ENCODE peak calls at places on chromosomes 3 and 15, in six cellular contexts. D is SK-N-SH, B is fibroblast of the aortic adventitia, W is fibroblast of pulmonary artery, R is cardiac muscle cell, X is IMR-90. C is an unnamed sample.

GRCh38 chr3:3800076-3800448 is 831 bp downstream of the LRRN1 start:
- DNase-seq in X (no peak), R (peak; percentile 32), W (no peak), D (peak; percentile 78), B (no peak), C (no peak)

GRCh38 chr3:125633767-125634166 is 38.5 kb upstream of the OSBPL11 start:
- DNase-seq in B (no peak), D (no peak), R (no peak), X (no peak), W (no peak), C (no peak)

GRCh38 chr3:48047841-48048456 is 31.7 kb upstream of the MAP4 start:
- DNase-seq in R (no peak), B (peak; percentile 70), X (peak; percentile 72), D (no peak), W (peak; percentile 53), C (no peak)

GRCh38 chr3:136919799-136920580 is 37.8 kb upstream of the IL20RB start:
- DNase-seq in D (no peak), W (peak; percentile 45), R (no peak), X (no peak), B (peak; percentile 18), C (no peak)

GRCh38 chr15:96087180-96087886 is 243.2 kb upstream of the NR2F2 start:
- DNase-seq in B (no peak), D (no peak), X (no peak), W (no peak), R (no peak), C (no peak)

GRCh38 chr3:53255775-53256703 is at the start of gene TKT:
- DNase-seq in B (peak; percentile 79), D (peak; percentile 99), X (peak; percentile 87), W (peak; percentile 83), R (peak; percentile 94), C (peak; percentile 88)

GRCh38 chr3:183328823-183329222 is 75.8 kb downstream of the B3GNT5 start:
- DNase-seq in X (peak; percentile 17), B (peak; percentile 28), W (peak; percentile 29), R (no peak), D (no peak), C (peak; percentile 72)

GRCh38 chr3:69867941-69868505 is 128.8 kb downstream of the MITF start:
- DNase-seq in D (no peak), W (peak; percentile 3), X (peak; percentile 61), B (peak; percentile 14), R (no peak), C (no peak)

GRCh38 chr3:182389041-182389815 is 404.1 kb upstream of the ATP11B start:
- DNase-seq in R (no peak), X (no peak), B (no peak), W (no peak), D (no peak), C (peak; percentile 50)

GRCh38 chr15:58736244-58736643 is 13.3 kb downstream of the ADAM10 start:
- DNase-seq in D (no peak), X (no peak), W (no peak), B (no peak), R (no peak), C (no peak)

GRCh38 chr15:35545316-35545824 is 595 bp downstream of the DPH6 start:
- DNase-seq in R (peak; percentile 54), D (peak; percentile 44), X (peak; percentile 60), W (peak; percentile 73), B (peak; percentile 71), C (peak; percentile 69)

GRCh38 chr3:189292667-189293478 is 121.1 kb downstream of the TPRG1 start:
- DNase-seq in D (no peak), R (no peak), B (no peak), X (no peak), W (no peak), C (no peak)

GRCh38 chr3:198107840-198108734 is 148.1 kb downstream of the LMLN start:
- DNase-seq in R (no peak), W (no peak), B (no peak), X (peak; percentile 11), D (no peak), C (no peak)

GRCh38 chr3:99720985-99721632 is 82.7 kb downstream of the COL8A1 start:
- DNase-seq in B (no peak), D (no peak), W (peak; percentile 55), X (peak; percentile 29), R (no peak), C (no peak)

GRCh38 chr15:24676431-24676830 is 856 bp downstream of the NPAP1 start:
- DNase-seq in B (no peak), W (no peak), X (no peak), R (no peak), D (no peak), C (no peak)

GRCh38 chr3:186534113-186534669 is 10.0 kb downstream of the CRYGS start:
- DNase-seq in X (no peak), B (no peak), D (no peak), W (no peak), R (no peak), C (no peak)

GRCh38 chr3:11563159-11563558 is 80.6 kb downstream of the VGLL4 start:
- DNase-seq in R (no peak), B (no peak), X (no peak), D (no peak), W (no peak), C (no peak)

GRCh38 chr3:187403768-187404270 is 35.6 kb downstream of the RTP4 start:
- DNase-seq in R (no peak), W (peak; percentile 93), D (no peak), X (peak; percentile 97), B (peak; percentile 95), C (peak; percentile 96)

GRCh38 chr3:63478962-63479660 is 173.4 kb upstream of the SNTN start:
- DNase-seq in D (no peak), W (no peak), X (no peak), R (no peak), B (peak; percentile 69), C (no peak)

GRCh38 chr15:78133801-78134200 is 2.6 kb upstream of the CIB2 start:
- DNase-seq in X (no peak), W (no peak), D (no peak), B (no peak), R (no peak), C (no peak)

GRCh38 chr15:75554717-75555116 is 24.4 kb downstream of the PTPN9 start:
- DNase-seq in D (no peak), W (peak; percentile 42), B (peak; percentile 81), X (peak; percentile 88), R (peak; percentile 29), C (peak; percentile 71)

GRCh38 chr15:84702961-84703482 is 12.9 kb downstream of the SEC11A start:
- DNase-seq in B (peak; percentile 74), R (no peak), D (no peak), X (peak; percentile 55), W (peak; percentile 88), C (peak; percentile 13)

GRCh38 chr3:134148534-134148933 is 102.1 kb downstream of the RYK start:
- DNase-seq in R (no peak), D (no peak), B (peak; percentile 8), W (no peak), X (peak; percentile 18), C (peak; percentile 15)

GRCh38 chr15:59292393-59292792 is 80.3 kb downstream of the MYO1E start:
- DNase-seq in W (peak; percentile 84), B (peak; percentile 63), X (peak; percentile 51), R (no peak), D (no peak), C (peak; percentile 72)

GRCh38 chr15:70165811-70166284 is 68.1 kb upstream of the TLE3 start:
- DNase-seq in W (no peak), X (no peak), D (peak; percentile 57), R (no peak), B (peak; percentile 53), C (no peak)

DNA sequence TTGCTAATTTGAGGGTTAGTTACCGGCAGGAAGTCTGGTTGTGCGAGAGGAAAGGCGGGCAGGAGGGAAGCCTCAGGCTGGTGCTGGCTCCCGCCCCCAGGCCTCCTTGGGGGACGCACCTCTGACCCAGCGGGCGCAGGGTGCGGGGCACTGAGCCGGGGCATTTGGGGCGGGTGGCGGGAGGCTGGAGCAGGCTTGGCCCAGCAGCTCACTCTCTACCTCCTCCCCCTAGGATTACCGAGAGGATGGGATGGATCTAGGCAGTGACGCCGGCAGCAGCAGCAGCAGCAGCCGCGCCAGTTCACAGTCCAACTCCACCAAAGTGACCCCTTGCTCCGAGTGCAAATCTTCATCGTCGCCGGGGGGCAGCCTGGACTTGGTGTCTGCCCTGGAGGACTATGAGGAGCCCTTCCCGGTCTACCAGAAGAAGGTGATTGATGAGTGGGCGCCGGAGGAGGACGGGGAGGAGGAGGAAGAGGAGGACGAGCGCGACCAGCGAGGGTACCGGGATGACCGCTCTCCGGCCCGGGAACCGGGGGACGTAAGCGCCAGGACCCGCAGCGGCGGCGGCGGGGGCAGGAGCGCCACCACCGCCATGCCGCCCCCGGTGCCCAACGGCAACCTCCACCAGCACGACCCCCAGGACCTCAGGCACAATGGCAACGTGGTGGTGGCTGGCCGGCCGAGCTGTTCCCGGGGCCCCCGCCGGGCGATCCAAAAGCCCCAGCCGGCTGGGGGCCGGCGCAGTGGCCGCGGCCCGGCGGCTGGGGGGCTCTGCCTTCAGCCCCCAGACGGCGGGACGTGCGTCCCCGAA is 224.2 kb upstream of the IL12A start:
- DNase-seq in X (peak; percentile 76), R (no peak), B (peak; percentile 75), D (peak; percentile 83), W (peak; percentile 77), C (peak; percentile 80)
- H3K4me3 ChIP-seq in X (peak overlapping the region; percentile 60), R (peak overlapping the region; percentile 53), B (peak overlapping the region; percentile 70), D (peak overlapping the region; percentile 83), W (peak overlapping the region; percentile 67), C (peak overlapping the region; percentile 81)

GRCh38 chr3:159586587-159587202 is 401.9 kb upstream of the IL12A start:
- DNase-seq in D (peak; percentile 49), W (peak; percentile 69), X (peak; percentile 63), R (peak; percentile 52), B (peak; percentile 50), C (peak; percentile 57)
- TF ChIP-seq CTCF in D (peak; percentile 71), W (peak; percentile 81), X (peak; percentile 63), R (peak; percentile 78), B (peak; percentile 70), C (peak; percentile 79)

DNA sequence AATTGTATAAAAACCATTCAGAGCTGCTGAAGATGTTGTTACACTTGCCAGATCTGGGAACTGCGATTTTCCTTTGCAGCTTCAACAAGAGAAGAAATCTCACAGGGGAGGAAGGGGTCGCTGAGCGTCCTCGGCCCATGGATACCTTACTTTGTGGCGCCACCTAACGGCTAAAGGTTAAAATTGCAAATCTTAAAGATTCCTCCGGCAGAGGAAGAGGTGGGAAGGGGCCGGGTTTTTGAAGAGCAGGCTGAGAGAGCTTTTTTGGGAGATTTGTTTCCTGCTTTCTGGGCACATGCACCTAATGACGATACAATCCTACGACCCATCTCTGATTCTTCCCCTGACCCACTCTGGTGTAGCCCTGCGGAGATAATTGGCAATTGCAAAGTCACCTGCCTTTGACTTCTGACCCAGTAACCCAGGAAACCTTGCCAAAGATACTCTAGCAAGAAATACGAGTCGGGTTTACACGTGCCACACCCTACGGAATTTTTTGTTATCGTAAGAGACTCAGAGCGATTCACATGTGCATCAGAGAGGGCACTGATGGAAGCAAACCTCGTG is 55.4 kb upstream of the CHRNA7 start:
- DNase-seq in R (peak; percentile 82), X (peak; percentile 0), D (peak; percentile 77), W (peak; percentile 21), B (peak; percentile 10), C (peak; percentile 28)
- H3K4me3 ChIP-seq in R (no peak overlapping the region), X (no peak overlapping the region), D (peak overlapping the region; percentile 43), W (no peak overlapping the region), B (no peak overlapping the region), C (no peak overlapping the region)

DNA sequence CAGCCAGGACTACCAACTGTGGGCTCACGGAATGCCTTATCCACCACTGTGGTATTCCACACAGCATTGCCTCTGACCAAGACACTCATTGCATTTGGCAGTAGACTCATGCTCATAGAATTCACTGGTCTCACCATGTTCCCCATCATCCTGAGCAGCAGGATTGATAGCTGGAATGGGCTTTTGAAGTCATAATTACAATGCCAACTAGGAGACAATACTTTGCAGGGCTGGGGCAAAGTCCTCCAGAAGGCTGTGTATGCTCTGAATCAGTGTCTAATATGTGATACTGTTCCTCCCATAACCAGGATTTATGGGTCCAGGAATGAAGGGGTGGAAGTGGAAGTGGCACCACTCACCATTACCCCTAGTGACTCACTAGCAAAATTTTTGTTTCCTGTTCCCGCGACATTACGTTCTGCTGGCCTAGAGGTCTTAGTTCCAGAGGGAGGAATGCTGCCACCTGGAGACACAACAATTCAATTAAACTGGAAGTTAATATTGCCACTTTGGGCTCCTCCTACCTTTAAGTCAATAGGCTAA is 58.6 kb upstream of the CCDC80 start:
- DNase-seq in R (no peak), B (peak; percentile 46), D (no peak), X (peak; percentile 73), W (peak; percentile 48), C (peak; percentile 74)
- TF ChIP-seq CTCF in R (no peak), B (no peak), D (peak; percentile 50), X (peak; percentile 25), W (peak; percentile 10), C (no peak)

C was measured in astrocyte of the spinal cord.